ENCODE peak calls at places on chromosomes 12 and 14, in five cellular contexts. One of them, this sample, is unnamed.

GRCh38 chr12:2387051-2387834 is 334.5 kb downstream of the CACNA1C start:
- DNase-seq in colonic mucosa: no peak
- DNase-seq in GM20000: peak
- DNase-seq in CD4-positive, alpha-beta T cell: no peak
- DNase-seq in GM06990: no peak
- DNase-seq in this sample: no peak

GRCh38 chr12:51960890-51961289 is 9.4 kb downstream of the ACVR1B start:
- DNase-seq in colonic mucosa: no peak
- DNase-seq in GM20000: no peak
- DNase-seq in CD4-positive, alpha-beta T cell: no peak
- DNase-seq in GM06990: no peak
- DNase-seq in this sample: no peak

GRCh38 chr12:110794623-110795280 is 52.0 kb upstream of the CCDC63 start:
- DNase-seq in colonic mucosa: peak
- DNase-seq in GM20000: no peak
- DNase-seq in CD4-positive, alpha-beta T cell: no peak
- DNase-seq in GM06990: no peak
- DNase-seq in this sample: no peak

GRCh38 chr14:73786942-73787759 is 64.5 kb upstream of the PTGR2 start:
- DNase-seq in colonic mucosa: peak
- DNase-seq in GM20000: peak
- DNase-seq in CD4-positive, alpha-beta T cell: peak
- DNase-seq in GM06990: peak
- DNase-seq in this sample: no peak

GRCh38 chr14:66495214-66496098 is 9.3 kb downstream of the CCDC196 start:
- DNase-seq in colonic mucosa: peak
- DNase-seq in GM20000: peak
- DNase-seq in CD4-positive, alpha-beta T cell: peak
- DNase-seq in GM06990: peak
- DNase-seq in this sample: peak

GRCh38 chr12:48058771-48059170 is 47.1 kb downstream of the SENP1 start:
- DNase-seq in colonic mucosa: no peak
- DNase-seq in GM20000: no peak
- DNase-seq in CD4-positive, alpha-beta T cell: no peak
- DNase-seq in GM06990: no peak
- DNase-seq in this sample: no peak

GRCh38 chr12:111322336-111323250 is 46.3 kb downstream of the PHETA1 start:
- DNase-seq in colonic mucosa: no peak
- DNase-seq in GM20000: no peak
- DNase-seq in CD4-positive, alpha-beta T cell: no peak
- DNase-seq in GM06990: no peak
- DNase-seq in this sample: no peak

GRCh38 chr14:39396448-39396847 is 35.8 kb downstream of the FBXO33 start:
- DNase-seq in colonic mucosa: no peak
- DNase-seq in GM20000: no peak
- DNase-seq in CD4-positive, alpha-beta T cell: no peak
- DNase-seq in GM06990: no peak
- DNase-seq in this sample: no peak

GRCh38 chr12:66916189-66916588 is 237.3 kb upstream of the GRIP1 start:
- DNase-seq in colonic mucosa: no peak
- DNase-seq in GM20000: no peak
- DNase-seq in CD4-positive, alpha-beta T cell: no peak
- DNase-seq in GM06990: no peak
- DNase-seq in this sample: no peak

GRCh38 chr14:61573748-61574513 is 121.4 kb upstream of the HIF1A start:
- DNase-seq in colonic mucosa: no peak
- DNase-seq in GM20000: no peak
- DNase-seq in CD4-positive, alpha-beta T cell: no peak
- DNase-seq in GM06990: no peak
- DNase-seq in this sample: no peak

GRCh38 chr12:120376416-120376815 is 7.5 kb upstream of the MSI1 start:
- DNase-seq in colonic mucosa: no peak
- DNase-seq in GM20000: no peak
- DNase-seq in CD4-positive, alpha-beta T cell: no peak
- DNase-seq in GM06990: no peak
- DNase-seq in this sample: no peak

GRCh38 chr12:108215458-108215857 is 86.4 kb downstream of the WSCD2 start:
- DNase-seq in colonic mucosa: no peak
- DNase-seq in GM20000: no peak
- DNase-seq in CD4-positive, alpha-beta T cell: no peak
- DNase-seq in GM06990: no peak
- DNase-seq in this sample: no peak

GRCh38 chr12:88185988-88186387 is 43.9 kb downstream of the TMTC3 start:
- DNase-seq in colonic mucosa: no peak
- DNase-seq in GM20000: no peak
- DNase-seq in CD4-positive, alpha-beta T cell: no peak
- DNase-seq in GM06990: no peak
- DNase-seq in this sample: no peak

GRCh38 chr12:52271157-52271556 is 3.3 kb upstream of the KRT86 start:
- DNase-seq in colonic mucosa: no peak
- DNase-seq in GM20000: no peak
- DNase-seq in CD4-positive, alpha-beta T cell: no peak
- DNase-seq in GM06990: no peak
- DNase-seq in this sample: no peak

GRCh38 chr14:105748204-105748578 is 221.8 kb downstream of the TMEM121 start:
- DNase-seq in colonic mucosa: no peak
- DNase-seq in GM20000: no peak
- DNase-seq in CD4-positive, alpha-beta T cell: no peak
- DNase-seq in GM06990: no peak
- DNase-seq in this sample: no peak

GRCh38 chr12:124498178-124498869 is 69.1 kb downstream of the NCOR2 start:
- DNase-seq in colonic mucosa: no peak
- DNase-seq in GM20000: no peak
- DNase-seq in CD4-positive, alpha-beta T cell: no peak
- DNase-seq in GM06990: no peak
- DNase-seq in this sample: no peak

GRCh38 chr14:105876158-105876557 is 349.8 kb downstream of the TMEM121 start:
- DNase-seq in colonic mucosa: no peak
- DNase-seq in GM20000: no peak
- DNase-seq in CD4-positive, alpha-beta T cell: no peak
- DNase-seq in GM06990: no peak
- DNase-seq in this sample: no peak

GRCh38 chr14:85519661-85520305 is 10.2 kb upstream of the FLRT2 start:
- DNase-seq in colonic mucosa: no peak
- DNase-seq in GM20000: no peak
- DNase-seq in CD4-positive, alpha-beta T cell: no peak
- DNase-seq in GM06990: no peak
- DNase-seq in this sample: peak

GRCh38 chr14:95273041-95273978 is 46.4 kb downstream of the CLMN start:
- DNase-seq in colonic mucosa: peak
- DNase-seq in GM20000: no peak
- DNase-seq in CD4-positive, alpha-beta T cell: no peak
- DNase-seq in GM06990: no peak
- DNase-seq in this sample: peak

GRCh38 chr12:102629262-102629888 is 149.0 kb upstream of the IGF1 start:
- DNase-seq in colonic mucosa: no peak
- DNase-seq in GM20000: no peak
- DNase-seq in CD4-positive, alpha-beta T cell: no peak
- DNase-seq in GM06990: no peak
- DNase-seq in this sample: no peak

GRCh38 chr12:112107728-112108447 is 695 bp downstream of the NAA25 start:
- DNase-seq in colonic mucosa: peak
- DNase-seq in GM20000: peak
- DNase-seq in CD4-positive, alpha-beta T cell: no peak
- DNase-seq in GM06990: no peak
- DNase-seq in this sample: no peak

GRCh38 chr12:27623645-27624044 is 72.6 kb upstream of the REP15 start:
- DNase-seq in colonic mucosa: no peak
- DNase-seq in GM20000: no peak
- DNase-seq in CD4-positive, alpha-beta T cell: no peak
- DNase-seq in GM06990: no peak
- DNase-seq in this sample: no peak

GRCh38 chr12:52442600-52443061 is 8.5 kb upstream of the KRT75 start:
- DNase-seq in colonic mucosa: no peak
- DNase-seq in GM20000: no peak
- DNase-seq in CD4-positive, alpha-beta T cell: no peak
- DNase-seq in GM06990: no peak
- DNase-seq in this sample: no peak

GRCh38 chr12:57613427-57614109 is 2.3 kb downstream of the ARHGEF25 start:
- DNase-seq in colonic mucosa: no peak
- DNase-seq in GM20000: peak
- DNase-seq in CD4-positive, alpha-beta T cell: no peak
- DNase-seq in GM06990: no peak
- DNase-seq in this sample: no peak

GRCh38 chr12:96710127-96710745 is 196.8 kb upstream of the NEDD1 start:
- DNase-seq in colonic mucosa: no peak
- DNase-seq in GM20000: no peak
- DNase-seq in CD4-positive, alpha-beta T cell: no peak
- DNase-seq in GM06990: no peak
- DNase-seq in this sample: no peak

GRCh38 chr12:92729773-92730305 is 27.1 kb downstream of the PLEKHG7 start:
- DNase-seq in colonic mucosa: no peak
- DNase-seq in GM20000: no peak
- DNase-seq in CD4-positive, alpha-beta T cell: no peak
- DNase-seq in GM06990: no peak
- DNase-seq in this sample: no peak

GRCh38 chr12:92505373-92506340 is 197.1 kb upstream of the PLEKHG7 start:
- DNase-seq in colonic mucosa: peak
- DNase-seq in GM20000: peak
- DNase-seq in CD4-positive, alpha-beta T cell: peak
- DNase-seq in GM06990: peak
- DNase-seq in this sample: no peak

GRCh38 chr12:12608557-12608957 is 3.1 kb upstream of the CREBL2 start:
- DNase-seq in colonic mucosa: no peak
- DNase-seq in GM20000: peak
- DNase-seq in CD4-positive, alpha-beta T cell: no peak
- DNase-seq in GM06990: peak
- DNase-seq in this sample: peak
- TF ChIP-seq CTCF in colonic mucosa: no peak
- TF ChIP-seq CTCF in GM20000: peak
- TF ChIP-seq CTCF in CD4-positive, alpha-beta T cell: no peak
- TF ChIP-seq CTCF in GM06990: peak
- TF ChIP-seq CTCF in this sample: peak

GRCh38 chr14:88380405-88380804 is 5.1 kb upstream of the SPATA7 start:
- DNase-seq in colonic mucosa: no peak
- DNase-seq in GM20000: peak
- DNase-seq in CD4-positive, alpha-beta T cell: no peak
- DNase-seq in GM06990: no peak
- DNase-seq in this sample: no peak
- TF ChIP-seq CTCF in colonic mucosa: no peak
- TF ChIP-seq CTCF in GM20000: no peak
- TF ChIP-seq CTCF in CD4-positive, alpha-beta T cell: no peak
- TF ChIP-seq CTCF in GM06990: peak
- TF ChIP-seq CTCF in this sample: peak

GRCh38 chr12:74917743-74918142 is 291.9 kb downstream of the KCNC2 start:
- DNase-seq in colonic mucosa: no peak
- DNase-seq in GM20000: no peak
- DNase-seq in CD4-positive, alpha-beta T cell: no peak
- DNase-seq in GM06990: no peak
- DNase-seq in this sample: no peak

GRCh38 chr12:74910831-74911230 is 298.8 kb downstream of the KCNC2 start:
- DNase-seq in colonic mucosa: no peak
- DNase-seq in GM20000: no peak
- DNase-seq in CD4-positive, alpha-beta T cell: no peak
- DNase-seq in GM06990: no peak
- DNase-seq in this sample: no peak

GRCh38 chr12:74915718-74916117 is 293.9 kb downstream of the KCNC2 start:
- DNase-seq in colonic mucosa: no peak
- DNase-seq in GM20000: no peak
- DNase-seq in CD4-positive, alpha-beta T cell: no peak
- DNase-seq in GM06990: no peak
- DNase-seq in this sample: no peak

GRCh38 chr12:74914378-74914777 is 295.3 kb downstream of the KCNC2 start:
- DNase-seq in colonic mucosa: no peak
- DNase-seq in GM20000: no peak
- DNase-seq in CD4-positive, alpha-beta T cell: no peak
- DNase-seq in GM06990: no peak
- DNase-seq in this sample: no peak
- TF ChIP-seq CTCF in colonic mucosa: no peak
- TF ChIP-seq CTCF in GM20000: no peak
- TF ChIP-seq CTCF in CD4-positive, alpha-beta T cell: no peak
- TF ChIP-seq CTCF in GM06990: no peak
- TF ChIP-seq CTCF in this sample: no peak

GRCh38 chr14:75440733-75441474 is 13.1 kb downstream of the JDP2 start:
- DNase-seq in colonic mucosa: no peak
- DNase-seq in GM20000: no peak
- DNase-seq in CD4-positive, alpha-beta T cell: no peak
- DNase-seq in GM06990: no peak
- DNase-seq in this sample: no peak
- TF ChIP-seq CTCF in colonic mucosa: no peak
- TF ChIP-seq CTCF in GM20000: no peak
- TF ChIP-seq CTCF in CD4-positive, alpha-beta T cell: no peak
- TF ChIP-seq CTCF in GM06990: no peak
- TF ChIP-seq CTCF in this sample: no peak

DNA sequence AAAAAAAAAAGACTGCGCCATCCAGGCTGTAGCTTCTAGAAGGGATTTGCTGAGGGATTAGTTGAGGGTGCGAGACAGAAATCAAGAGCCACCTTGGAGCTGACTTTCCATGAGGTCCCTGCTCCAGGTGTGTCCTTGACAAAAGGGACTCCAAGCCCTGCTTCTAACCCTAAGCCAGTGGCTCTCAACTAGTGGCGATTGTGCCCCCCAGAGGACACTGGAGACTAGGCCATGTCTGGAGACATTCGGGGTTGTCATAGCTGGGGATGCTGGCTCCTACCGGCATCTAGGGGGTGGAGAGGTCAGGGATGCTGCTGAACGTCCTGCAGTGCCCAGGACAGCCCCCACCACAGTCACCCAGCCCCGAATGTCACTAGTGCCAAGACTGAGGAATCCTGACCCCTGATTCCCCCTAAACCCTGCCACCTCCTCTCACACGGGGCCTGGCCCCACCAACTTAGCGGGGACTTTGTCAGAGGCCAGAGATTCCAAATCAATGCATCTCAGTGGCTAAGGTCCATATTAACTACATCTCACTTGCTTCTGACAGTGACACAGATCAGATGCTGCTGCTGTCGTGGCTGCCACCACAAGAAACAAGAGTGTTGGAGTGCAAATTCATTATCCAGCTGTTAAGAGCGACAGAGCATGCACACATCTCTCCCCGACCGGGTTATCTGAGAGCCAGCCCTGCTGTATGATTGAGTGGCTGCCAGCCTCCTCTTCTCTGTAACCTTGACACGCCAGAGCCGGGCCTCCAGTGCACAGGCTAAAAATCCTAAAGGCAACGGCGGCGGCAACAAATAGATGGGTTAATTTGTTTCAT is 40.4 kb downstream of the SPRING1 start:
- DNase-seq in colonic mucosa: peak
- DNase-seq in GM20000: peak
- DNase-seq in CD4-positive, alpha-beta T cell: no peak
- DNase-seq in GM06990: no peak
- DNase-seq in this sample: peak
- TF ChIP-seq CTCF in colonic mucosa: no peak
- TF ChIP-seq CTCF in GM20000: peak
- TF ChIP-seq CTCF in CD4-positive, alpha-beta T cell: no peak
- TF ChIP-seq CTCF in GM06990: peak
- TF ChIP-seq CTCF in this sample: peak

This sample was measured in HepG2.